ENCODE peak calls at places on chromosomes 2 and 18, in four cellular contexts. Z, B, V and S are unnamed samples.

GRCh38 chr18:21363411-21363810 is 121.4 kb downstream of the GREB1L start:
- DNase-seq in B (no peak), V (no peak), Z (no peak), S (no peak)

GRCh38 chr2:43818761-43819160 is 19.9 kb downstream of the ABCG5 start:
- DNase-seq in B (no peak), Z (no peak), V (no peak), S (no peak)

GRCh38 chr2:239143858-239144712 is 256.7 kb downstream of the HDAC4 start:
- DNase-seq in V (peak), Z (no peak), B (no peak), S (peak)

GRCh38 chr2:110790907-110791306 is 58.5 kb downstream of the ACOXL start:
- DNase-seq in B (no peak), V (no peak), Z (no peak), S (no peak)

GRCh38 chr2:70958759-70959158 is 19.7 kb upstream of the ANKRD53 start:
- DNase-seq in V (no peak), Z (no peak), B (peak), S (no peak)

GRCh38 chr18:51151568-51152511 is 45.6 kb downstream of the MEX3C start:
- DNase-seq in V (no peak), Z (peak), B (no peak), S (no peak)

GRCh38 chr2:203873921-203874631 is 6.5 kb downstream of the CTLA4 start:
- DNase-seq in B (no peak), Z (no peak), V (no peak), S (no peak)

GRCh38 chr2:30385327-30385726 is 61.7 kb upstream of the LCLAT1 start:
- DNase-seq in V (no peak), Z (no peak), B (no peak), S (no peak)

GRCh38 chr2:207149253-207150213 is 16.2 kb downstream of the KLF7 start:
- DNase-seq in V (no peak), B (peak), Z (no peak), S (no peak)

GRCh38 chr2:78817430-78817829 is 208.1 kb upstream of the REG3G start:
- DNase-seq in Z (no peak), V (no peak), B (no peak), S (no peak)

GRCh38 chr18:46407471-46408166 is 249.4 kb downstream of the LOXHD1 start:
- DNase-seq in Z (no peak), B (peak), V (peak), S (no peak)

GRCh38 chr2:156470975-156471583 is 34.9 kb downstream of the GPD2 start:
- DNase-seq in V (no peak), B (no peak), Z (no peak), S (no peak)

GRCh38 chr18:58213931-58214431 is 170.0 kb downstream of the NEDD4L start:
- DNase-seq in B (no peak), Z (no peak), V (no peak), S (no peak)

GRCh38 chr2:234081970-234082822 is 31.7 kb downstream of the SPP2 start:
- DNase-seq in V (no peak), B (no peak), Z (no peak), S (no peak)

GRCh38 chr2:200159829-200160781 is 146.4 kb upstream of the SPATS2L start:
- DNase-seq in Z (no peak), B (no peak), V (no peak), S (no peak)

GRCh38 chr2:200158586-200159365 is 147.7 kb upstream of the SPATS2L start:
- DNase-seq in V (no peak), Z (no peak), B (no peak), S (no peak)

GRCh38 chr2:200155652-200156051 is 150.8 kb upstream of the SPATS2L start:
- DNase-seq in B (no peak), Z (no peak), V (no peak), S (no peak)

GRCh38 chr2:200159366-200159720 is 147.2 kb upstream of the SPATS2L start:
- DNase-seq in B (no peak), V (no peak), Z (no peak), S (no peak)

DNA sequence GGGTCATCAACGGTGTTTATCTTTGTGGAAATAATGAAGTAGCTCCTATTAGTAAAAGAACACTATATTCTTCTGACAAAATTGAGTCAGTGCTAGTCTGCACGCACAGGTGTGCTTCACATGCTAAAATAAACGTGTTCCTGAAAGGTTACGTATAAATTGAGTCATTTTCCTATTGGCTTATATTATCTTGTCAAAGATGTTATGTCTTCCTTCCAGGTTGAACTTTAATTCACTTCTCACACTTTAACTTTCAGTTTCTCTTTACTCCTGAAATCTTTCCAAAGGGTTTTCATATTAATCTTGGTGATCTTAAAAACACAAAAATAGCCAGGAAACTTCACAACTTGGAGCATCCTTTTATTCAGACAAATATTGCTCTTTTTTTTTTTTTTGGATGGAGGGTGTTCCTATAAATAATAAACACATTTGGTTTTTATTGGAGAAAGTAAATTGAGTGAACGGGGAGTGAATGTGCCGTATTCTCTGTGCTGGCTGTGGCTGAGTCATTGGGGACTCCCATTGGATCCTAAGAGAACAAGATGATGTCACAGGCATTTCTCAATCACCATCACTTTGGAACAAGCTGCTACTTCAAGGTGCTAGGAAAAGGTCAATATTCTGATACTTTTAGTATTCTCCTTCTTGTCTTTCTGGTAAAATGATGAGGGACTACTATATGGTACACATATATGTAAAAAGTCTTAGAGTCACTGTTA is 150.2 kb upstream of the SPATS2L start:
- DNase-seq in B (no peak), Z (no peak), V (peak), S (no peak)
- H3K4me3 ChIP-seq in B (peak), Z (peak), V (peak), S (no peak)

GRCh38 chr18:42544901-42545300 is 570.6 kb downstream of the RIT2 start:
- DNase-seq in V (no peak), Z (no peak), B (no peak), S (no peak)
- H3K4me3 ChIP-seq in V (no peak), Z (no peak), B (no peak), S (no peak)

GRCh38 chr2:205984381-205984780 is 101.6 kb downstream of the INO80D start:
- DNase-seq in V (no peak), Z (no peak), B (no peak), S (no peak)
- H3K4me3 ChIP-seq in V (no peak), Z (no peak), B (no peak), S (no peak)

DNA sequence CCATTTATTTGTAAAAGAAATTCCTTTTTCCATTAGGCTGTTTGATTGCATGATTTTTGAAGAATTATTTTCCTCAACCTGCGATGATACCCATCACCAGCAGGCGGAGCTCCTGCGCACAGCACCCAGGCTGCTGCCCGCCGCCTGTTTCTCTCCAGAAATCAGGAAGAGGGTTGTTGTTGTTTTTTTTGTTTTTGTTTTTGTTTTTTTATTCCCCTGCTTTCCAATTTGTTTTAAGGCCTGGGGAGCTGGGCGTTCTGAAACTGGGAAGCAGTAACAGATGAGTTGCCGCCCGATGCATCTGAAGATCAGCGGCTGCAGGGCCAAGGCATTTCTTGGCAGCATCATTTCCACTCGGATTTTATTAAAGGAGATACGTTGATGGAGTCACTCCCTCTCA is 132.1 kb downstream of the MBP start:
- DNase-seq in V (no peak), Z (no peak), B (peak), S (peak)
- H3K4me3 ChIP-seq in V (no peak), Z (no peak), B (peak), S (peak)

DNA sequence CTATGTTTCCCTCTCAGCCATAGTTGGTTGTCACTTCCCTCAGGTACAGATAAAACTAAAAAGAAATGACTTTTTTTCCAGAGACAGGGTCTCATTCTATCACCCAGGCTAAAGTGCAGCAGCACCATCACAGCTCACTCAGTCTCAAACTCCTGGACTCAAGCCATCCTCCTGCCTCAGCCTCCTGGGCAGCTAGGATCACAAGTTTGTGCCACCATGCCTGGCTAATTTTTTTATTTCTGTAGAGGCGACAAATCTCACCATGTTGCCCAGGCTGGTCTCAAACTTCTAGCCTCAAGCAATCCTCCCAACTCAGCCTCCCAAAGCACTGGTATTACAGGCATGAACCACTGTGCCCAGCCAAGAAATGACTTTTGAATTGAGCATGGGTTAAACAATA is 8.2 kb downstream of the ROCK2 start:
- DNase-seq in Z (no peak), V (no peak), B (no peak), S (no peak)
- H3K4me3 ChIP-seq in Z (no peak), V (no peak), B (no peak), S (no peak)